ENCODE peak calls at places on chromosomes 2 and 18, in ten cellular contexts. One of them, this sample, is unnamed.

GRCh38 chr2:141151611-141152286 is 979.1 kb downstream of the LRP1B start:
- DNase-seq in tibial artery: no peak
- DNase-seq in ascending aorta: no peak
- DNase-seq in HFF-Myc: no peak
- DNase-seq in HL-60: no peak
- DNase-seq in fibroblast of lung: no peak
- DNase-seq in upper lobe of left lung: no peak
- DNase-seq in prostate gland: no peak
- DNase-seq in body of pancreas: no peak
- DNase-seq in AG09309: no peak
- DNase-seq in this sample: no peak

GRCh38 chr18:63472380-63472779 is 4.4 kb upstream of the SERPINB5 start:
- DNase-seq in tibial artery: no peak
- DNase-seq in ascending aorta: no peak
- DNase-seq in HFF-Myc: no peak
- DNase-seq in HL-60: no peak
- DNase-seq in fibroblast of lung: no peak
- DNase-seq in upper lobe of left lung: no peak
- DNase-seq in prostate gland: no peak
- DNase-seq in body of pancreas: no peak
- DNase-seq in AG09309: no peak
- DNase-seq in this sample: no peak

GRCh38 chr2:9311488-9311887 is 104.9 kb downstream of the ASAP2 start:
- DNase-seq in tibial artery: peak; percentile 85
- DNase-seq in ascending aorta: peak; percentile 76
- DNase-seq in HFF-Myc: no peak
- DNase-seq in HL-60: no peak
- DNase-seq in fibroblast of lung: peak; percentile 94
- DNase-seq in upper lobe of left lung: no peak
- DNase-seq in prostate gland: no peak
- DNase-seq in body of pancreas: peak; percentile 17
- DNase-seq in AG09309: peak; percentile 74
- DNase-seq in this sample: no peak

GRCh38 chr18:21739604-21740473 is 753 bp upstream of the MIB1 start:
- DNase-seq in tibial artery: no peak
- DNase-seq in ascending aorta: no peak
- DNase-seq in HFF-Myc: no peak
- DNase-seq in HL-60: peak; percentile 33
- DNase-seq in fibroblast of lung: no peak
- DNase-seq in upper lobe of left lung: no peak
- DNase-seq in prostate gland: no peak
- DNase-seq in body of pancreas: peak; percentile 18
- DNase-seq in AG09309: no peak
- DNase-seq in this sample: no peak

GRCh38 chr18:55413474-55413873 is 174.5 kb downstream of the TCF4 start:
- DNase-seq in tibial artery: no peak
- DNase-seq in ascending aorta: no peak
- DNase-seq in HFF-Myc: no peak
- DNase-seq in HL-60: no peak
- DNase-seq in fibroblast of lung: peak; percentile 62
- DNase-seq in upper lobe of left lung: no peak
- DNase-seq in prostate gland: no peak
- DNase-seq in body of pancreas: no peak
- DNase-seq in AG09309: no peak
- DNase-seq in this sample: no peak

GRCh38 chr18:30486856-30487255 is 555.7 kb downstream of the DSC3 start:
- DNase-seq in tibial artery: no peak
- DNase-seq in ascending aorta: no peak
- DNase-seq in HFF-Myc: no peak
- DNase-seq in HL-60: no peak
- DNase-seq in fibroblast of lung: peak; percentile 85
- DNase-seq in upper lobe of left lung: no peak
- DNase-seq in prostate gland: no peak
- DNase-seq in body of pancreas: no peak
- DNase-seq in AG09309: no peak
- DNase-seq in this sample: no peak

GRCh38 chr2:186379052-186379451 is 107.0 kb upstream of the ZC3H15 start:
- DNase-seq in tibial artery: no peak
- DNase-seq in ascending aorta: no peak
- DNase-seq in HFF-Myc: no peak
- DNase-seq in HL-60: no peak
- DNase-seq in fibroblast of lung: peak; percentile 3
- DNase-seq in upper lobe of left lung: no peak
- DNase-seq in prostate gland: no peak
- DNase-seq in body of pancreas: no peak
- DNase-seq in AG09309: no peak
- DNase-seq in this sample: no peak

GRCh38 chr2:241230435-241230834 is 42.0 kb downstream of the ANO7 start:
- DNase-seq in tibial artery: no peak
- DNase-seq in ascending aorta: no peak
- DNase-seq in HFF-Myc: no peak
- DNase-seq in HL-60: no peak
- DNase-seq in fibroblast of lung: no peak
- DNase-seq in upper lobe of left lung: no peak
- DNase-seq in prostate gland: no peak
- DNase-seq in body of pancreas: peak; percentile 51
- DNase-seq in AG09309: no peak
- DNase-seq in this sample: no peak

GRCh38 chr2:137927846-137928245 is 36.4 kb upstream of the HNMT start:
- DNase-seq in tibial artery: no peak
- DNase-seq in ascending aorta: no peak
- DNase-seq in HFF-Myc: no peak
- DNase-seq in HL-60: no peak
- DNase-seq in fibroblast of lung: no peak
- DNase-seq in upper lobe of left lung: no peak
- DNase-seq in prostate gland: no peak
- DNase-seq in body of pancreas: no peak
- DNase-seq in AG09309: no peak
- DNase-seq in this sample: peak; percentile 90

GRCh38 chr2:56008661-56009411 is 85.3 kb upstream of the EFEMP1 start:
- DNase-seq in tibial artery: no peak
- DNase-seq in ascending aorta: no peak
- DNase-seq in HFF-Myc: peak; percentile 89
- DNase-seq in HL-60: no peak
- DNase-seq in fibroblast of lung: peak; percentile 90
- DNase-seq in upper lobe of left lung: no peak
- DNase-seq in prostate gland: no peak
- DNase-seq in body of pancreas: peak; percentile 32
- DNase-seq in AG09309: peak; percentile 63
- DNase-seq in this sample: peak; percentile 87

GRCh38 chr2:207162319-207162718 is 3.4 kb downstream of the KLF7 start:
- DNase-seq in tibial artery: no peak
- DNase-seq in ascending aorta: no peak
- DNase-seq in HFF-Myc: no peak
- DNase-seq in HL-60: no peak
- DNase-seq in fibroblast of lung: peak; percentile 87
- DNase-seq in upper lobe of left lung: no peak
- DNase-seq in prostate gland: no peak
- DNase-seq in body of pancreas: no peak
- DNase-seq in AG09309: no peak
- DNase-seq in this sample: no peak

GRCh38 chr2:84701880-84702279 is 179.0 kb downstream of the TRABD2A start:
- DNase-seq in tibial artery: no peak
- DNase-seq in ascending aorta: no peak
- DNase-seq in HFF-Myc: peak; percentile 14
- DNase-seq in HL-60: no peak
- DNase-seq in fibroblast of lung: peak; percentile 76
- DNase-seq in upper lobe of left lung: no peak
- DNase-seq in prostate gland: no peak
- DNase-seq in body of pancreas: no peak
- DNase-seq in AG09309: peak; percentile 85
- DNase-seq in this sample: no peak

GRCh38 chr2:150911766-150912280 is 349.8 kb downstream of the RBM43 start:
- DNase-seq in tibial artery: peak; percentile 84
- DNase-seq in ascending aorta: peak; percentile 75
- DNase-seq in HFF-Myc: peak; percentile 44
- DNase-seq in HL-60: peak; percentile 85
- DNase-seq in fibroblast of lung: peak; percentile 82
- DNase-seq in upper lobe of left lung: peak; percentile 67
- DNase-seq in prostate gland: peak; percentile 11
- DNase-seq in body of pancreas: peak; percentile 43
- DNase-seq in AG09309: peak; percentile 93
- DNase-seq in this sample: peak; percentile 27

GRCh38 chr2:77370505-77370904 is 151.7 kb downstream of the LRRTM4 start:
- DNase-seq in tibial artery: no peak
- DNase-seq in ascending aorta: no peak
- DNase-seq in HFF-Myc: no peak
- DNase-seq in HL-60: no peak
- DNase-seq in fibroblast of lung: no peak
- DNase-seq in upper lobe of left lung: no peak
- DNase-seq in prostate gland: no peak
- DNase-seq in body of pancreas: no peak
- DNase-seq in AG09309: no peak
- DNase-seq in this sample: no peak

GRCh38 chr18:61183798-61184197 is 149.4 kb upstream of the CDH20 start:
- DNase-seq in tibial artery: no peak
- DNase-seq in ascending aorta: no peak
- DNase-seq in HFF-Myc: no peak
- DNase-seq in HL-60: no peak
- DNase-seq in fibroblast of lung: no peak
- DNase-seq in upper lobe of left lung: no peak
- DNase-seq in prostate gland: no peak
- DNase-seq in body of pancreas: no peak
- DNase-seq in AG09309: no peak
- DNase-seq in this sample: no peak
- H3K4me3 ChIP-seq in tibial artery: no peak overlapping the region
- H3K4me3 ChIP-seq in ascending aorta: no peak overlapping the region
- H3K4me3 ChIP-seq in HFF-Myc: no peak overlapping the region
- H3K4me3 ChIP-seq in HL-60: no peak overlapping the region
- H3K4me3 ChIP-seq in fibroblast of lung: no peak overlapping the region
- H3K4me3 ChIP-seq in upper lobe of left lung: no peak overlapping the region
- H3K4me3 ChIP-seq in prostate gland: no peak overlapping the region
- H3K4me3 ChIP-seq in body of pancreas: no peak overlapping the region
- H3K4me3 ChIP-seq in AG09309: no peak overlapping the region
- H3K4me3 ChIP-seq in this sample: no peak overlapping the region

DNA sequence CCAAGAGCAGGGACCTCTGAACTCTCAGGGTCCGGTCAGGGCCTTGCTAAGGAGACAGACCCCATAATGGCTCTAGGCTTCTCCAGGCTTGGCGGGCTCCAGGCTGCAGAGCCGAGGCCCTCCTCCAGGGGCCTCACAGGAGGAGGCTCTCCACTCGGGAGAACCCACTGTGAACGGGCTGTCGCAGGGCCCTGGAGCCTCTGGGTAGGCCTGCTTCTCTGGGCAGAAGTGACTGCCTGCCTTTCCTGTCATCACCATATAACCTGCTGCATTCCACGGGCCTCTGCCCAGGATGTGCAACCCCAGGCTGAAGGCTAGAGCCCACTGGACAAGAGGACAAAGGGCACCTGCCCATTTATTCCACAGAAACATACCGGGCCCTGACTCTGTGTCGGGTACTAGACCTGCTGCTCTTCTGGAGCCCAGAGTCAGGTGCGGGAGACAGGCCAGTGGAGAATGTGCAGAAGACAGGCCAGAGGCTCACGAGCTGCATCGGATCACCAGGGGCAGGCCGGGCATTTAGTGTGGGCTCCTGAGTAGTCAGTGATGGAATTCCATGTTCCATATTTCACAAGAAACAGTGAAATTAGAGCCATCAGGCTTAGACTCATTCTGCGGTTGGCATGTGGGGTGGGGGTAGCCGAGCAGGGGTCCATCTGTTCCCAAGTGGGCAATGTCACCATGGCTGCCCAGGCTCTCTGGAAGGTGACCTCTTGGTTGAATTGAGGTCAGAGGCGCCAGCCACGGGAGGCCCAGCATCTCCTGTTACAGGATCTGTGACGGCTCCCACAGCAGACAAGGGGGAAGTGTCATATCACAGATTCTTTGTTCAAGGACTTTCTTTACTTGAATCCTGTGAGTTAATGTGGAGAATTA is 220.8 kb downstream of the SH3RF3 start:
- DNase-seq in tibial artery: no peak
- DNase-seq in ascending aorta: no peak
- DNase-seq in HFF-Myc: no peak
- DNase-seq in HL-60: no peak
- DNase-seq in fibroblast of lung: no peak
- DNase-seq in upper lobe of left lung: no peak
- DNase-seq in prostate gland: no peak
- DNase-seq in body of pancreas: no peak
- DNase-seq in AG09309: no peak
- DNase-seq in this sample: no peak
- H3K4me3 ChIP-seq in tibial artery: no peak overlapping the region
- H3K4me3 ChIP-seq in ascending aorta: no peak overlapping the region
- H3K4me3 ChIP-seq in HFF-Myc: no peak overlapping the region
- H3K4me3 ChIP-seq in HL-60: no peak overlapping the region
- H3K4me3 ChIP-seq in fibroblast of lung: no peak overlapping the region
- H3K4me3 ChIP-seq in upper lobe of left lung: no peak overlapping the region
- H3K4me3 ChIP-seq in prostate gland: no peak overlapping the region
- H3K4me3 ChIP-seq in body of pancreas: no peak overlapping the region
- H3K4me3 ChIP-seq in AG09309: no peak overlapping the region
- H3K4me3 ChIP-seq in this sample: no peak overlapping the region

DNA sequence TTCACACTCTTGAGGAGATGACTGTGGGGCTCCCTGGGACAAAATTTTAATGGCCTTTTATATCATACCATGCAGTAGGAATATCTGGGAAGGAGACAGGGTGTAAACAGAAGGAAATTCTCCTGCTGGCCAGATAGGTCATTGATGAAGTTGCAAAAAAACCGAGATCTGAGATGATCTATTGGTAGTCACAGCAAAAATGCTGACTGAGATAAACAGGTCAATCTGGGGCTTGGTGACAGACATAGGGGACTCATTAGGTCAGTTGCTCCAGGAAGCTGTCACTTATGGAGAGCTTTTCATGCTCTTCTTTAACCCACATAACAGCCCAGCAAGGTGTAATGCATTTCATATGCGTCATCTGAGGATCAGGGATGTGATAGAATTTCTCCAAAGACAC is 2.6 kb upstream of the IL36A start:
- DNase-seq in tibial artery: no peak
- DNase-seq in ascending aorta: no peak
- DNase-seq in HFF-Myc: no peak
- DNase-seq in HL-60: no peak
- DNase-seq in fibroblast of lung: no peak
- DNase-seq in upper lobe of left lung: no peak
- DNase-seq in prostate gland: no peak
- DNase-seq in body of pancreas: no peak
- DNase-seq in AG09309: no peak
- DNase-seq in this sample: no peak
- H3K4me3 ChIP-seq in tibial artery: no peak overlapping the region
- H3K4me3 ChIP-seq in ascending aorta: no peak overlapping the region
- H3K4me3 ChIP-seq in HFF-Myc: no peak overlapping the region
- H3K4me3 ChIP-seq in HL-60: no peak overlapping the region
- H3K4me3 ChIP-seq in fibroblast of lung: no peak overlapping the region
- H3K4me3 ChIP-seq in upper lobe of left lung: no peak overlapping the region
- H3K4me3 ChIP-seq in prostate gland: no peak overlapping the region
- H3K4me3 ChIP-seq in body of pancreas: no peak overlapping the region
- H3K4me3 ChIP-seq in AG09309: no peak overlapping the region
- H3K4me3 ChIP-seq in this sample: no peak overlapping the region

DNA sequence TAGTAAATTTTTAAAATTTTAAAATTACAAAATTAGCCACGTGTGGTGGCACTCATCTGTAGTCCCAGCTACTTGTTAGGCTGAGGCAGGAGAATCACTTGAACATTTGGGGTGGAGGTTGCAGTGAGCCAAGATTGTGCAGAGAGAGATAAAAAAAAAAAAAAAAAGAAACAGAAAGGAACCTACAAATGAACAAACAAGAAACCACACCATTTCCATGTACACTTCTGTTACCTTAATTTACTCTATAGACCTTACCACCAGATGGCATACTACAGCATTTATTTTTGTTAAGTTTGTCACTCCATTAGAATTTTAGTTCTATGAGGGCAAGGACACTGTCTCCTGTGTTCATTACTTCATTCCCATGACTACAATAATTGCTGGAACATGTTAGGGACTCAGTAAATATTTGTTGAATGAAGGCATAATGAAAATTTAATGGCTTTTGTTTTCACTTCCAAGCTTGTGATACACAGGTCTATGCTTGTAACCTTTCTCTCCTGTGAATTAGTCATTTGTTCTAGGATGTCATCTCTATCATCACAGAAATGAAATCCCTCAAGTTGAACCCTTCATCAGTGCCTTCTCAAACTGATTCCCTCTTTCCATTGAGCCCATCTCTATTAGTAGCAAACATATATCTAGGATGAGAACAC is 76.0 kb downstream of the ARHGAP15 start:
- DNase-seq in tibial artery: no peak
- DNase-seq in ascending aorta: no peak
- DNase-seq in HFF-Myc: no peak
- DNase-seq in HL-60: no peak
- DNase-seq in fibroblast of lung: peak; percentile 5
- DNase-seq in upper lobe of left lung: no peak
- DNase-seq in prostate gland: no peak
- DNase-seq in body of pancreas: no peak
- DNase-seq in AG09309: no peak
- DNase-seq in this sample: no peak
- H3K4me3 ChIP-seq in tibial artery: no peak overlapping the region
- H3K4me3 ChIP-seq in ascending aorta: no peak overlapping the region
- H3K4me3 ChIP-seq in HFF-Myc: no peak overlapping the region
- H3K4me3 ChIP-seq in HL-60: no peak overlapping the region
- H3K4me3 ChIP-seq in fibroblast of lung: no peak overlapping the region
- H3K4me3 ChIP-seq in upper lobe of left lung: no peak overlapping the region
- H3K4me3 ChIP-seq in prostate gland: no peak overlapping the region
- H3K4me3 ChIP-seq in body of pancreas: no peak overlapping the region
- H3K4me3 ChIP-seq in AG09309: no peak overlapping the region
- H3K4me3 ChIP-seq in this sample: no peak overlapping the region

This sample was measured in WERI-Rb-1.